ENCODE peak calls at places on chromosome X, in five cellular contexts. L is PC-9, R is right lobe of liver, T is uterus, K is psoas muscle. S is an unnamed sample. For H3K27me3, the result is how much of the 10 kb centered on the place peaks cover.

GRCh38 chrX:12789976-12790375 is 1.2 kb upstream of the PRPS2 start:
- DNase-seq in L (no peak), R (no peak), T (no peak), K (no peak), S (no peak)

GRCh38 chrX:71543316-71543715 is 10.4 kb downstream of the OGT start:
- DNase-seq in L (peak), R (no peak), T (no peak), K (no peak), S (no peak)

GRCh38 chrX:30039768-30040167 is 175.6 kb upstream of the MAGEB2 start:
- DNase-seq in L (no peak), R (no peak), T (no peak), K (no peak), S (no peak)

GRCh38 chrX:13938053-13938765 is 91.5 kb downstream of the GEMIN8 start:
- DNase-seq in L (no peak), R (no peak), T (peak), K (peak), S (peak)

GRCh38 chrX:69428216-69428615 is 75.9 kb upstream of the NALF2 start:
- DNase-seq in L (no peak), R (no peak), T (no peak), K (no peak), S (no peak)

GRCh38 chrX:27008486-27008885 is 454.7 kb downstream of the PPP4R3C start:
- DNase-seq in L (no peak), R (no peak), T (no peak), K (no peak), S (no peak)

GRCh38 chrX:101397779-101398178 is 7.0 kb downstream of the RPL36A start:
- DNase-seq in L (no peak), R (no peak), T (no peak), K (no peak), S (no peak)

GRCh38 chrX:23127586-23127985 is 127.8 kb downstream of the DDX53 start:
- DNase-seq in L (no peak), R (no peak), T (no peak), K (no peak), S (no peak)

GRCh38 chrX:74349387-74349786 is 45.4 kb downstream of the ZCCHC13 start:
- DNase-seq in L (peak), R (no peak), T (no peak), K (no peak), S (no peak)

GRCh38 chrX:150038977-150039599 is 100.8 kb upstream of the EOLA2 start:
- DNase-seq in L (peak), R (no peak), T (no peak), K (no peak), S (no peak)

DNA sequence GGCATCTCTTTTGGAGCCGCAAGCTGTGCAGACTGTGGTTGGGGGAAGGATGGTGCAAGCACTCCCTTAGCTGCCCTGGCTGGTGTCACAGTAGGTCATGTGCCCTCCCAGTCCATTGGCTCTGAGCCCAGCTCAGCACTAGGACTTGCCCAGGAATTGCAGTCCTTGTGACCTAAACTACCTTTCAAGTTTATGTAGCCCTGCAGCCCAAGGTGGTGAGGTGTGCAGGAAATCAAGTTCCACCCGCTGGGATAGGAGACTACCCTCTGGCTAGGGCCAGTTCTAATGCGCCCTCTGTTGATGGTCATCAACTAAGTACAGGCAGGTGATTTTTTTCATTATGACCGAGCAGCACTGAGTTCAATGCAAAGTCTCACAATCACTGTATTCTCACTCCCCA is 335.2 kb downstream of the UBE2NL start:
- DNase-seq in L (peak), R (peak), T (no peak), K (no peak), S (no peak)
- H3K27me3 ChIP-seq in L (under half), R (under half), T (under half), K (under half), S (under half)

GRCh38 chrX:72621619-72622485 is 49.2 kb upstream of the HDAC8 start:
- DNase-seq in L (peak), R (no peak), T (no peak), K (no peak), S (no peak)
- H3K27ac ChIP-seq in L (peak), R (no peak), T (peak), K (peak), S (no peak)

GRCh38 chrX:31704938-31705337 is 633.1 kb upstream of the FTHL17 start:
- DNase-seq in L (no peak), R (no peak), T (no peak), K (no peak), S (no peak)
- H3K27me3 ChIP-seq in L (under half), R (under half), T (under half), K (under half), S (under half)

GRCh38 chrX:107669885-107670628 is 41.7 kb downstream of the PRPS1 start:
- DNase-seq in L (no peak), R (no peak), T (no peak), K (no peak), S (no peak)
- H3K27ac ChIP-seq in L (no peak), R (no peak), T (no peak), K (peak), S (no peak)

GRCh38 chrX:130173190-130173895 is 1.6 kb downstream of the RAB33A start:
- DNase-seq in L (peak), R (no peak), T (peak), K (peak), S (peak)
- H3K27me3 ChIP-seq in L (under half), R (under half), T (under half), K (under half), S (under half)